ENCODE peak calls at places on chromosomes 13 and 19, in five cellular contexts. R is activated CD4-positive, alpha-beta T cell treated with anti-CD3 and anti-CD28 coated beads, Interleukin-2, amount 10 ng/mL, durations not matched to agents 7 days and 5 days; S is AG08396; E is cardiac fibroblast; J is activated CD4-positive, CD25-positive, alpha-beta regulatory T cell. U is an unnamed sample.

GRCh38 chr13:50012396-50013169 is 2.7 kb upstream of the KCNRG start:
- DNase-seq in E (no peak), S (no peak), R (no peak), J (no peak), U (no peak)

GRCh38 chr19:16607819-16608218 is 20.2 kb downstream of the MED26 start:
- DNase-seq in S (no peak), R (no peak), J (no peak), E (no peak), U (no peak)

GRCh38 chr13:27790523-27790922 is 1.8 kb upstream of the GSX1 start:
- DNase-seq in R (no peak), S (no peak), E (no peak), J (no peak), U (no peak)

GRCh38 chr19:46221152-46221551 is 8.4 kb upstream of the IGFL1 start:
- DNase-seq in S (no peak), R (no peak), E (no peak), J (no peak), U (no peak)

GRCh38 chr13:52968074-52968700 is 60.4 kb upstream of the OLFM4 start:
- DNase-seq in R (peak), S (peak), E (peak), J (peak), U (peak)

GRCh38 chr13:70366720-70367119 is 258.5 kb upstream of the KLHL1 start:
- DNase-seq in R (no peak), S (no peak), E (no peak), J (no peak), U (no peak)

GRCh38 chr19:14427461-14427860 is 5.6 kb upstream of the PKN1 start:
- DNase-seq in J (no peak), R (no peak), S (no peak), E (no peak), U (no peak)

GRCh38 chr13:40982772-40983171 is 36.3 kb downstream of the ELF1 start:
- DNase-seq in J (peak), E (peak), S (no peak), R (peak), U (no peak)

GRCh38 chr19:1221904-1222255 is 15.9 kb downstream of the CBARP start:
- DNase-seq in R (no peak), E (no peak), J (no peak), S (no peak), U (no peak)

U was measured in GM03348.